ENCODE peak calls at places on chromosomes 1 and 21, in nine cellular contexts. A, I, E, G, Q, W, M, F and J are unnamed samples. For H3K79me2 and H3K9me3, the result is how much of the 10 kb centered on the place peaks cover.

GRCh38 chr1:24967555-24967954 is 37.5 kb upstream of the RUNX3 start:
- DNase-seq in A (no peak), I (no peak), E (no peak), G (no peak), Q (no peak), W (no peak), M (no peak), F (no peak), J (no peak)

GRCh38 chr1:84996846-84997666 is at the start of gene MCOLN2:
- DNase-seq in A (peak), I (peak), E (peak), G (peak), Q (peak), W (no peak), M (peak), F (peak), J (peak)

GRCh38 chr1:201884472-201884871 is 4.2 kb upstream of the SHISA4 start:
- DNase-seq in A (no peak), I (no peak), E (no peak), G (no peak), Q (no peak), W (no peak), M (no peak), F (no peak), J (no peak)

GRCh38 chr1:43492816-43493215 is 37.9 kb upstream of the PTPRF start:
- DNase-seq in A (no peak), I (peak), E (no peak), G (peak), Q (no peak), W (no peak), M (peak), F (no peak), J (no peak)

GRCh38 chr1:40036574-40036973 is 4.0 kb upstream of the CAP1 start:
- DNase-seq in A (no peak), I (peak), E (no peak), G (peak), Q (no peak), W (peak), M (peak), F (no peak), J (no peak)

GRCh38 chr1:32743380-32744062 is 41.0 kb upstream of the SYNC start:
- DNase-seq in A (no peak), I (no peak), E (no peak), G (peak), Q (no peak), W (peak), M (peak), F (no peak), J (no peak)

GRCh38 chr1:59738152-59738551 is 76.6 kb upstream of the HOOK1 start:
- DNase-seq in A (no peak), I (peak), E (no peak), G (peak), Q (no peak), W (peak), M (peak), F (no peak), J (no peak)

GRCh38 chr1:89576016-89576415 is 51.4 kb downstream of the LRRC8B start:
- DNase-seq in A (no peak), I (no peak), E (no peak), G (no peak), Q (peak), W (no peak), M (no peak), F (no peak), J (no peak)

GRCh38 chr1:3133671-3134070 is 64.7 kb downstream of the PRDM16 start:
- DNase-seq in A (no peak), I (no peak), E (no peak), G (no peak), Q (no peak), W (no peak), M (peak), F (no peak), J (no peak)

GRCh38 chr1:226405411-226405988 is 2.4 kb downstream of the PARP1 start:
- DNase-seq in A (peak), I (no peak), E (peak), G (no peak), Q (peak), W (no peak), M (no peak), F (peak), J (peak)

GRCh38 chr1:17653728-17654351 is 101.3 kb upstream of the ACTL8 start:
- DNase-seq in A (peak), I (peak), E (peak), G (peak), Q (peak), W (no peak), M (peak), F (peak), J (peak)

GRCh38 chr1:120133228-120133927 is 42.9 kb downstream of the SEC22B start:
- DNase-seq in A (no peak), I (no peak), E (no peak), G (no peak), Q (no peak), W (no peak), M (no peak), F (no peak), J (no peak)

GRCh38 chr1:119068427-119068826 is 72.0 kb downstream of the WARS2 start:
- DNase-seq in A (no peak), I (no peak), E (no peak), G (no peak), Q (no peak), W (no peak), M (no peak), F (no peak), J (no peak)

GRCh38 chr1:230169454-230170152 is 102.6 kb downstream of the GALNT2 start:
- DNase-seq in A (peak), I (peak), E (peak), G (no peak), Q (no peak), W (no peak), M (no peak), F (peak), J (no peak)

GRCh38 chr1:183209533-183210158 is 23.6 kb downstream of the LAMC2 start:
- DNase-seq in A (no peak), I (peak), E (no peak), G (peak), Q (no peak), W (peak), M (peak), F (no peak), J (no peak)

GRCh38 chr1:16006552-16007485 is 2.8 kb downstream of the SRARP start:
- DNase-seq in A (peak), I (peak), E (no peak), G (peak), Q (no peak), W (no peak), M (peak), F (peak), J (peak)

GRCh38 chr1:8202182-8202905 is 115.6 kb upstream of the SLC45A1 start:
- DNase-seq in A (peak), I (peak), E (no peak), G (peak), Q (peak), W (peak), M (peak), F (no peak), J (no peak)

GRCh38 chr1:179003474-179004066 is 22.1 kb upstream of the FAM20B start:
- DNase-seq in A (no peak), I (no peak), E (no peak), G (no peak), Q (no peak), W (no peak), M (peak), F (no peak), J (no peak)

GRCh38 chr1:54825696-54826095 is 24.6 kb upstream of the TTC22 start:
- DNase-seq in A (no peak), I (no peak), E (no peak), G (no peak), Q (no peak), W (no peak), M (no peak), F (no peak), J (no peak)

GRCh38 chr1:219897914-219898313 is 30.4 kb downstream of the SLC30A10 start:
- DNase-seq in A (no peak), I (no peak), E (no peak), G (no peak), Q (no peak), W (no peak), M (no peak), F (no peak), J (peak)

GRCh38 chr1:952201-952600 is 6.9 kb downstream of the NOC2L start:
- DNase-seq in A (no peak), I (no peak), E (no peak), G (no peak), Q (no peak), W (no peak), M (no peak), F (no peak), J (no peak)

GRCh38 chr1:953524-954320 is 5.3 kb downstream of the NOC2L start:
- DNase-seq in A (no peak), I (no peak), E (no peak), G (no peak), Q (no peak), W (no peak), M (no peak), F (no peak), J (no peak)

GRCh38 chr1:951364-951763 is 7.7 kb downstream of the NOC2L start:
- DNase-seq in A (peak), I (peak), E (no peak), G (peak), Q (peak), W (no peak), M (no peak), F (no peak), J (no peak)

GRCh38 chr1:950881-951280 is 8.2 kb downstream of the NOC2L start:
- DNase-seq in A (no peak), I (no peak), E (no peak), G (no peak), Q (no peak), W (no peak), M (no peak), F (no peak), J (no peak)

GRCh38 chr1:952603-953002 is 6.5 kb downstream of the NOC2L start:
- DNase-seq in A (no peak), I (no peak), E (no peak), G (no peak), Q (no peak), W (no peak), M (no peak), F (no peak), J (no peak)
- H3K79me2 ChIP-seq in A (under half), I (under half), E (under half), G (under half), Q (under half), W (under half), M (under half), F (under half), J (under half)

DNA sequence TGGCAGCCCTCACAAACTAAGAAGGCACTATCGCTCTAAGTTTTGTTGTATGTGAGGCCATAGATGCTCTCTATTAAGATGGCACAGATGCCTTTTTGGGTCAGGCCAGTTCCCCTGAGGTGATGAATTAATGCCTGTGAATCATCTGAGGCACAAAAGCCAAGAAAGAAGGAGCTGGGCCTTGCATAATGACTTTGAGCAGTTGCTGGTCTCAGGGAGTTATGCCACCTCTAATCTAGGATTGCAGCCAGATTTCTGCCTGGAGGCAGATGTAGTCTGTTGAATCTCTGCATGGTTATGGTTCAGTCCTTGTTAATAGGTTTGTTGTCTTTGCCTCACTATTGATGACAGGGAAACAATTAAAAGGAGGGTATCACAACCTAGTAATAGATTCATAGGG is 168.1 kb upstream of the CHRM3 start:
- DNase-seq in A (no peak), I (no peak), E (no peak), G (no peak), Q (no peak), W (no peak), M (no peak), F (no peak), J (no peak)
- H3K9me3 ChIP-seq in A (under half), I (under half), E (under half), G (under half), Q (under half), W (under half), M (under half), F (under half), J (under half)

DNA sequence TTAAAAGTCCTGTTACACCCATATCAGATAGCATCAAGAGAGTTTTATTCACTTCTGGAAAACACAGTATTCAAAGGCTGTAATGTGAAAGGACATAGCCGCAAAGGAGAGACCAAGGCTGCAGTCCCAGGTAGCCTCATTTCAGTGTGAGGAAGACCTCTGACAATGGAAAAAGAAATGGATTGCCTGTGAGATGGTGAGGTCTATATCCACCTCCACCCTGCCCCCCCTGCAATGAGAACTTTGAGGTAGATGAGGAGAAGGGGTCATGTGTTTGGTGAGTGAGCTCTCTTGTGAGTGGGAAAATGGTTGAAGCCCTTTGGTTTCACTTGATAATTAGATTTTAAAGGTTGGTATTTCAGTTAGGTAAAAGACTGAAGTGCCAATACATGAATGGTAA is 3.5 kb downstream of the MRPS6 start:
- DNase-seq in A (no peak), I (no peak), E (no peak), G (no peak), Q (no peak), W (no peak), M (no peak), F (no peak), J (no peak)
- H3K79me2 ChIP-seq in A (under half), I (under half), E (under half), G (half or more), Q (half or more), W (half or more), M (half or more), F (half or more), J (half or more)

GRCh38 chr21:34574984-34575529 is 39.9 kb downstream of the RCAN1 start:
- DNase-seq in A (no peak), I (no peak), E (no peak), G (no peak), Q (no peak), W (no peak), M (no peak), F (no peak), J (no peak)

GRCh38 chr21:34570315-34570714 is 44.6 kb downstream of the RCAN1 start:
- DNase-seq in A (no peak), I (no peak), E (no peak), G (no peak), Q (no peak), W (no peak), M (no peak), F (no peak), J (no peak)

GRCh38 chr21:34569381-34569979 is 45.4 kb downstream of the RCAN1 start:
- DNase-seq in A (no peak), I (no peak), E (no peak), G (no peak), Q (no peak), W (no peak), M (peak), F (no peak), J (no peak)

GRCh38 chr21:34574581-34574980 is 40.3 kb downstream of the RCAN1 start:
- DNase-seq in A (no peak), I (no peak), E (no peak), G (peak), Q (no peak), W (no peak), M (no peak), F (no peak), J (no peak)

DNA sequence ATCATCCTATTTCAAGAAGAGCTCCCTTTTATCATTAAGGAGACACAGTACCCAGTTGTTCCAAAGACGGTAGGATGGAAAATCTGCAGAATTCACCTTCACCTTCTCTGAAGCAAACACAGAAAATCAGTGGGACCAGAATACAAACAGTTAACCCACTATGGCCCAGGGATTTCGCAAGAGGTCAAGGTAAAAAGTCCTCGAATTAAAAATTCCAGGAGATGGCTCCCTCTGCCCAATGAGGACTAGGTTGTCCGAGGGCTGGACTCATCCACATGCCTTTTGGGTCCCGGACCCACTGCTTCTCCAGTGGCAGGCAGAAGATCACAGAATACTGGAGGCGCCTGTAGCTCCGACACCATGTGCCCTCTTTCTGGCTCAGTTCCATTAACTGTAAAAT is 42.9 kb downstream of the RCAN1 start:
- DNase-seq in A (no peak), I (no peak), E (no peak), G (no peak), Q (no peak), W (no peak), M (no peak), F (no peak), J (no peak)
- H3K9me3 ChIP-seq in A (under half), I (under half), E (under half), G (under half), Q (under half), W (under half), M (under half), F (under half), J (under half)